ENCODE peak calls at places on chromosomes 13 and 19, in four cellular contexts. H is AG10803, V is mammary epithelial cell, F is body of pancreas. O is an unnamed sample.

GRCh38 chr19:18848860-18849661 is 17.3 kb downstream of the UPF1 start:
- DNase-seq in H (peak; percentile 85), V (peak; percentile 54), F (no peak), O (peak; percentile 75)

GRCh38 chr13:28138012-28138755 is at the start of gene PAN3:
- DNase-seq in H (peak; percentile 89), V (peak; percentile 88), F (peak; percentile 90), O (peak; percentile 97)

GRCh38 chr19:18308051-18308947 is 14.6 kb downstream of the LSM4 start:
- DNase-seq in H (no peak), V (no peak), F (no peak), O (no peak)

GRCh38 chr19:18776288-18776594 is 14.9 kb downstream of the COMP start:
- DNase-seq in H (peak; percentile 51), V (no peak), F (no peak), O (peak; percentile 43)

GRCh38 chr13:95560387-95560786 is 7.9 kb downstream of the CLDN10 start:
- DNase-seq in H (no peak), V (no peak), F (no peak), O (no peak)

GRCh38 chr13:114249062-114249461 is 14.4 kb downstream of the CDC16 start:
- DNase-seq in H (no peak), V (no peak), F (no peak), O (no peak)

GRCh38 chr13:38819053-38819452 is 132.2 kb downstream of the FREM2 start:
- DNase-seq in H (no peak), V (peak; percentile 57), F (no peak), O (no peak)

GRCh38 chr19:54574051-54574450 is 461 bp downstream of the LILRA2 start:
- DNase-seq in H (no peak), V (no peak), F (no peak), O (no peak)

GRCh38 chr19:39590265-39590664 is 12.1 kb upstream of the LGALS13 start:
- DNase-seq in H (no peak), V (no peak), F (no peak), O (no peak)

GRCh38 chr13:65085977-65086376 is 2144.2 kb downstream of the PCDH9 start:
- DNase-seq in H (no peak), V (no peak), F (no peak), O (no peak)

DNA sequence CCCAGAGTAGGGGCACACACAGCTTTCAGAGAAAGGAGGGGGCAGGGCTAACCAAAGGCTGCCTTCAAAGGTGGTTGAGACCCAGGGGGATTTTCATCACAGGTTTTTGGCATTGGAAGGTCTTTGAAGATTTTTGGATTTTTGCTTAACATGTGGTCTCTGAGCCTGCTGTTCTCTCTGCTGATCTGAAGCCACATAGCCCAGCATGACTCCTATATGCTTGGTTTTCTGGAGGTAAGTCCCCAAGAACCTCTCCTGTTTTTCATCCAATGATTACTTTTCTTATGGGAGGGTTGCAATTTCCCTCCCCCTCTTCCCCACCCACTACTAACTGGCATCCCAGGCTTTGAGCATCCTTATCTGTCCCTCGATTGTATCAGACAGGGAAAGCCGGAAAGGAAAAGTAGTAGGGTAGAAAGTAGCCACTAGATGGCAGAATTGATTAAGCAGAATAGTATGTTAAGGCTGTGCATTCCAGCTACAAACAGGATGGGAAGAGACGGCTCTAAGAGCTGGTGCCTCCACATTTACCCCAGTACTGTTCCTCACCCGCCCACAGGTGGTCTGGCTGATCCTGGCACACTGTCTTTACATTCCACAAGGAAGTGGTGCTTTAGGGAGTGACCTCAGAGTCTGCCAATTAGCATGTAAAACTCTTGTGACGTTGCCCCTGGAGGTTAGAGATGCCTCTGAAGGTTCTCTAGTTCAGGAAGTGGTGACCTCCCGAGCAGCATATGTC is 218.9 kb upstream of the EDNRB start:
- DNase-seq in H (peak; percentile 70), V (peak; percentile 48), F (peak; percentile 15), O (peak; percentile 70)
- TF ChIP-seq CTCF in H (peak; percentile 81), V (peak; percentile 72), F (peak; percentile 26), O (peak; percentile 75)

GRCh38 chr13:66673401-66673800 is 556.7 kb downstream of the PCDH9 start:
- DNase-seq in H (peak; percentile 97), V (peak; percentile 47), F (no peak), O (peak; percentile 82)
- H3K4me3 ChIP-seq in H (no peak overlapping the region), V (no peak overlapping the region), F (no peak overlapping the region), O (no peak overlapping the region)

DNA sequence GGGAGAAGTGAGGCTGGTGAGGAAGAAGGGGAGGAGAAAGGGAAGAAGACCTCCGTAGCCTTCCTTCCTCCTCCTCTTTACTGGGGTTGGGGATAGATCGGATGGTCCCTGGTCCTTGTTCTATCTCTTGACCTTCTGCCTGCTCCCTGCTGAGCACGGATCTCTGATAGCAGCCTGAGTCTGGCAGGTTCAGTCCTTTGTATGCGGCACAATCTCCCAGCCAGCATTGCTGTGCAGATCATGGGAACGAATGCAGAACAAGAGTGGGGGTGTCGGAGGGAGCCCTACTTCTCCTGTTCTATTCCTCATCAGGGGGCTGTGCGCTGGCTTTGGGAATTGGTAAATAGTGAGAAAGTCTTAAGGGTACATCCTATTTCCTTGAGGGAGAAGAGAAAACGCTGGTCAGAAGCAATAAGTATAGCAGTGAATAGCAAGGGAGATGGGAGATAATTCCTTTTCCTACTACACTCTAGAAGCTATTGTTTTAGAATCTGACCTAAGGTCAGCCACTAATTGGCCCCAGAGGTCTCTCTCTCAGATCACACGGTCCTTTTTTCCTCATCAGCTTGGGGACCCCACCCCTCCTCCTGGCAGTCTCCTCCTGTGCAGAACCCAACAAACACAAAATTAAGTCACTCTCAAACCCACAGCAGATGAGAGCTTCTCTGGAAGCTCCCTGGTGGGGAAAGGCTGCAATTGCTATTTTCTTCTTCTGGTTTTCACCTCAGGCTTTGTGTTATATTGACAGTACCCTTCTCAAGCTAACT is 41.0 kb downstream of the KL start:
- DNase-seq in H (peak; percentile 15), V (peak; percentile 2), F (no peak), O (peak; percentile 37)
- TF ChIP-seq CTCF in H (peak; percentile 57), V (peak; percentile 28), F (no peak), O (peak; percentile 45)

DNA sequence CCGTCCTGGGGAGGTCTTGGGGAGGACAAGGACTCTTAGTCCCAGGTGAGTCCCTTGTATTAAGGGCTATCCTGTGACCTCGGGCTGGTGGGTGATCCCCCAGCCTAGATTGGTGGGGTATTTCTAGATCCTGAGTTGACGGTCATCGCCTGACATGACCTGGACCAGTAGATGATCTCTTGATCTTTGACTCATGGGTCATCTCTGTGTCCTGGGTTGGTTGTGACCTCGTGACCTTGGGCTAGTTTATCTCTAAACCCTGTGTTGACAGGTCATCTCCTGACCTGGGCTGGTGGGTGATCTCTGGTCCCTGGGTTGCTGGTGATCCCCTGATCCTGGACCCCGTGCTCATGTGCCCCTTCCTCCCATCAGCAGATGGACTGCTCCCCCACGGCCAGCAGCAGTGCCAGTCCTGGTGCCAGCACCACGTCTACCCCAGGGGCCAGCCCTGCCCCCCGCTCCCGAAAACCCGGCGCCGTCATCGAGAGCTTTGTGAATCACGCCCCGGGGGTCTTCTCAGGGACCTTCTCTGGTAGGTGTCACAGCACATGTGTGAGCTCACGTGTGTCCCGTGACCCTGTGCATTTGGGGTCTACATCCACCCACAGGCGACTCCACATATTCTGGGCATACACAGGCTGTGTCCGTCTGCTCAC is 6.3 kb downstream of the MIDN start:
- DNase-seq in H (no peak), V (no peak), F (no peak), O (peak; percentile 7)
- H3K4me3 ChIP-seq in H (no peak overlapping the region), V (no peak overlapping the region), F (no peak overlapping the region), O (no peak overlapping the region)

DNA sequence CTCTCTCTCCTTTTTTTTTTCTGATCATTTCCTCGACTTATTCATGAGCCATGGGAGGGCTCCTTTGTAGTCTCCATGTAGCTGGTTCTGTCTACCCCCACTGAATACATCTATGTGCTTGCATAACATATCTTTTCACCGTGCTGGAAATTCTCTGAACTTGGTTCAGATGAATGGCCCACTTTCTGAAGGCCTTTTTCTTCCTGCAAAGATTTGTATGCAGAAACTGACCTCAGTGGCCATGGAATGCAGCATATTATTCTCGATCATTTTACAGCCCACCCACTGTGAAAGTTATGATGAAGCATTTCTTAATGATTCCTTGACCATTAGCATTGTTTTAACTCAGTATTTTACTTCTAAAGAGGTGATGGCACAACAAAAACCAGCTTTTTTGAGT is 225.2 kb downstream of the GGACT start:
- DNase-seq in H (peak; percentile 42), V (no peak), F (no peak), O (peak; percentile 73)
- TF ChIP-seq CTCF in H (no peak), V (no peak), F (no peak), O (no peak)

GRCh38 chr19:16851031-16851712 is 22.0 kb downstream of the SIN3B start:
- DNase-seq in H (peak; percentile 12), V (no peak), F (no peak), O (peak; percentile 49)

GRCh38 chr19:16846901-16847300 is 17.7 kb downstream of the SIN3B start:
- DNase-seq in H (no peak), V (no peak), F (no peak), O (no peak)

GRCh38 chr19:16847407-16847806 is 18.2 kb downstream of the SIN3B start:
- DNase-seq in H (no peak), V (no peak), F (no peak), O (no peak)

GRCh38 chr19:16850133-16850532 is 20.9 kb downstream of the SIN3B start:
- DNase-seq in H (peak; percentile 9), V (no peak), F (no peak), O (peak; percentile 26)

GRCh38 chr19:16849168-16849567 is 20.0 kb downstream of the SIN3B start:
- DNase-seq in H (peak; percentile 24), V (no peak), F (no peak), O (peak; percentile 82)
- H3K4me3 ChIP-seq in H (no peak overlapping the region), V (no peak overlapping the region), F (no peak overlapping the region), O (no peak overlapping the region)

DNA sequence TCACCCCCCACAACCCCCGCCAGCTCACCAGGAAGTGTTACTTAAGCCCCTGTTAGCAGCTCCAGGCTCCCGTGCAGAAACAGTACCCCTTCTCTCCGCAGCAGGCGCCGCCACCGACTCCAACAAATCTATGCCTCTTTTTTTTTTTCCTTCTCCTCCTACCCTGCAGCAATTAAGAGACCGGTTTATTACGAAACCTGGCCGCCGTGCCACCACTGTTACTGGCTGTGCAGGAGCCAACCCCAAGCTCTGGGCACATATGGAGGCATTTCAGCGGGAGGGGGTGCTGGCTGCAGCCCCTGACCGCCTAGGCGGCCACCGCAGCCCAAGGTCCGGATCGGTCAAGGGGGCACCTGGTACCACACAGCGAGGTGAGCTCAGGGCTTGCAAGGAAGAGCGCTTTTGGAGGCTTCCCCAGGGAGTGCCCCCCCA is 2.4 kb downstream of the GADD45B start:
- DNase-seq in H (peak; percentile 79), V (peak; percentile 75), F (peak; percentile 79), O (peak; percentile 81)
- TF ChIP-seq CTCF in H (peak; percentile 24), V (peak; percentile 10), F (no peak), O (no peak)

DNA sequence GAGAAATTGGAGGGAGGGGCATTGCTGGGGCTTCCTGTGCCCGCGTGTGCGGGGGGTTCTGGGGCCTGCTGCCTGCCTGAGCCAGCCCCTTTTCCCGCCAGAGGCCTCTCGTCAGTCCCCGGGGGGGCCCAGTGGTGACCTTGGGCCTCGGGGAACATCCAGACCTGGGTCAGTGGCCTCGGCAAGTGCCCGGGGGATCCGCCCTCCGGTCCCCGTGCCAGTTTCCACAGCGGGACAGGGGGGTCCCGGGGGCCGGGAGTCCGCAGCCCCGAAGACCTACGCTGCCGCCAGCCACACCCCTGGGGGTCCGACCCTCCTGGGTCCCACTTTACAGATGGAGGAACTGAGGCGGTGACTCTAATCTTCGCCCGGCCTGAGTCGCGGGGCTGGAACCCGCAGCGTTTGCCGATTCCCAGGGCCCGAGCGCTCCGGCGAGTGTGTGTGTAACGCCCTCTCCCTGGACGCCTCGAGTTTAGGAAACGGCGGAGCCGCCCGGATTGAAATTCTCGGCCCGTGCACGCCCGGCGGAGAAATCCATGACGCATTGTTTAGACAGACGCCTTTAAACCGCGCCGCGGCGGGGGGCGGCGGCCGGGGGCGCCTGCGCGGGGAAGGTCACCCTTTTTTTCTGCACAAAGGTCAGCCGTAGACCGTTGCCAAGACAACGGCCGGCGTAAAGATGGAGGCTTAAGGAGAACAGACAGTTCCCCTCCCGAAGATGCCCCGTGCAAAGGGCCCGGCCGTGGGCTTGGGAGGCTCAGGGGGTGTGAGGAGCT is 39.3 kb downstream of the EFNA2 start:
- DNase-seq in H (peak; percentile 67), V (peak; percentile 57), F (peak; percentile 36), O (peak; percentile 88)
- H3K4me3 ChIP-seq in H (peak overlapping the region; percentile 50), V (peak overlapping the region; percentile 24), F (no peak overlapping the region), O (peak overlapping the region; percentile 47)

GRCh38 chr19:2207991-2208860 is 27.9 kb downstream of the PLEKHJ1 start:
- DNase-seq in H (peak; percentile 81), V (no peak), F (no peak), O (peak; percentile 96)
- TF ChIP-seq CTCF in H (peak; percentile 51), V (no peak), F (no peak), O (peak; percentile 25)

O was measured in foreskin fibroblast.